ENCODE peak calls at places on chromosomes 5 and 9, in four cellular contexts. M, R, V and T are unnamed samples.

GRCh38 chr9:90726215-90726614 is 75.4 kb upstream of the SYK start:
- DNase-seq in R (no peak), V (no peak), M (no peak), T (no peak)

GRCh38 chr5:112691758-112692157 is 45.9 kb upstream of the APC start:
- DNase-seq in V (no peak), R (peak), M (no peak), T (peak)

GRCh38 chr9:99039388-99040182 is 65.3 kb upstream of the TGFBR1 start:
- DNase-seq in M (no peak), R (peak), V (no peak), T (no peak)

GRCh38 chr9:137441289-137441934 is at the start of gene ENTPD8:
- DNase-seq in M (no peak), V (no peak), R (no peak), T (no peak)

GRCh38 chr5:167594750-167595149 is 696.7 kb upstream of the WWC1 start:
- DNase-seq in M (no peak), V (no peak), R (no peak), T (no peak)

GRCh38 chr9:114098660-114099522 is at the start of gene KIF12:
- DNase-seq in R (no peak), V (no peak), M (no peak), T (no peak)

GRCh38 chr5:138569759-138570158 is 5.4 kb downstream of the HSPA9 start:
- DNase-seq in V (no peak), R (no peak), M (no peak), T (no peak)

GRCh38 chr5:178116406-178116885 is 3.1 kb downstream of the N4BP3 start:
- DNase-seq in V (peak), M (no peak), R (no peak), T (no peak)

GRCh38 chr9:19119241-19119640 is 8.1 kb downstream of the PLIN2 start:
- DNase-seq in R (no peak), M (no peak), V (no peak), T (no peak)

GRCh38 chr9:121682926-121683485 is 31.6 kb downstream of the DAB2IP start:
- DNase-seq in M (no peak), R (no peak), V (no peak), T (no peak)